ENCODE peak calls at places on chromosomes 2 and 18, in four cellular contexts. Q, X, O and M are unnamed samples.

GRCh38 chr18:24050916-24051255 is 36.3 kb downstream of the TTC39C start:
- DNase-seq in Q (no peak), X (no peak), O (no peak), M (no peak)

GRCh38 chr18:4017479-4017878 is 437.6 kb downstream of the DLGAP1 start:
- DNase-seq in Q (no peak), X (peak; percentile 30), O (no peak), M (peak; percentile 7)

GRCh38 chr2:118882693-118883336 is 35.4 kb upstream of the EN1 start:
- DNase-seq in Q (peak; percentile 64), X (peak; percentile 62), O (peak; percentile 53), M (peak; percentile 67)

GRCh38 chr18:50099725-50100414 is 95.1 kb downstream of the MYO5B start:
- DNase-seq in Q (no peak), X (peak; percentile 25), O (no peak), M (no peak)

GRCh38 chr2:64992218-64992617 is 3.0 kb downstream of the SLC1A4 start:
- DNase-seq in Q (no peak), X (no peak), O (no peak), M (no peak)

GRCh38 chr2:54757496-54757895 is 34.0 kb downstream of the EML6 start:
- DNase-seq in Q (no peak), X (peak; percentile 13), O (no peak), M (peak; percentile 7)

GRCh38 chr2:42971947-42972736 is 179.8 kb upstream of the HAAO start:
- DNase-seq in Q (no peak), X (no peak), O (no peak), M (no peak)

GRCh38 chr2:10305254-10305635 is 2.5 kb downstream of the HPCAL1 start:
- DNase-seq in Q (no peak), X (no peak), O (no peak), M (peak; percentile 79)

GRCh38 chr2:64522843-64523428 is 1.2 kb upstream of the AFTPH start:
- DNase-seq in Q (peak; percentile 51), X (peak; percentile 47), O (peak; percentile 66), M (peak; percentile 88)

GRCh38 chr18:3104190-3105054 is 91.5 kb upstream of the LPIN2 start:
- DNase-seq in Q (no peak), X (no peak), O (no peak), M (no peak)

GRCh38 chr2:85792783-85793441 is 39.1 kb downstream of the ATOH8 start:
- DNase-seq in Q (no peak), X (no peak), O (no peak), M (no peak)

GRCh38 chr2:227853204-227853629 is 18.2 kb upstream of the DAW1 start:
- DNase-seq in Q (no peak), X (no peak), O (no peak), M (no peak)

GRCh38 chr2:27907547-27907946 is 17.0 kb downstream of the BABAM2 start:
- DNase-seq in Q (no peak), X (no peak), O (no peak), M (no peak)

GRCh38 chr2:68292108-68292710 is 27.5 kb downstream of the CNRIP1 start:
- DNase-seq in Q (no peak), X (peak; percentile 34), O (no peak), M (peak; percentile 26)

GRCh38 chr2:129880971-129881370 is 98.5 kb upstream of the RAB6C start:
- DNase-seq in Q (no peak), X (no peak), O (no peak), M (no peak)

GRCh38 chr2:27135471-27135955 is 1.1 kb upstream of the PREB start:
- DNase-seq in Q (no peak), X (no peak), O (no peak), M (no peak)

GRCh38 chr2:195612515-195613495 is 44.2 kb upstream of the SLC39A10 start:
- DNase-seq in Q (peak; percentile 31), X (no peak), O (no peak), M (no peak)

GRCh38 chr2:70891572-70892356 is 43.9 kb upstream of the ATP6V1B1 start:
- DNase-seq in Q (no peak), X (no peak), O (no peak), M (no peak)

GRCh38 chr18:69109686-69110085 is 291.0 kb upstream of the DOK6 start:
- DNase-seq in Q (no peak), X (no peak), O (no peak), M (no peak)

GRCh38 chr2:226057914-226058313 is 658.4 kb downstream of the NYAP2 start:
- DNase-seq in Q (no peak), X (no peak), O (no peak), M (no peak)

GRCh38 chr2:121501070-121501469 is 29.6 kb upstream of the RNU4ATAC start:
- DNase-seq in Q (no peak), X (peak; percentile 22), O (no peak), M (no peak)

GRCh38 chr2:101967826-101968498 is 23.8 kb upstream of the IL1R2 start:
- DNase-seq in Q (no peak), X (no peak), O (no peak), M (no peak)

GRCh38 chr2:72961853-72962468 is 44.6 kb downstream of the EMX1 start:
- DNase-seq in Q (no peak), X (no peak), O (no peak), M (no peak)

GRCh38 chr18:27094621-27095020 is 90.5 kb downstream of the CHST9 start:
- DNase-seq in Q (no peak), X (no peak), O (no peak), M (no peak)

GRCh38 chr2:226882606-226883005 is 46.8 kb downstream of the RHBDD1 start:
- DNase-seq in Q (no peak), X (no peak), O (no peak), M (no peak)

GRCh38 chr2:183881978-183882377 is 716.4 kb upstream of the ZNF804A start:
- DNase-seq in Q (no peak), X (no peak), O (no peak), M (no peak)

GRCh38 chr18:49045585-49045984 is 94.8 kb upstream of the SMAD7 start:
- DNase-seq in Q (no peak), X (no peak), O (no peak), M (no peak)

GRCh38 chr2:134790487-134790886 is 47.9 kb upstream of the ACMSD start:
- DNase-seq in Q (no peak), X (no peak), O (no peak), M (no peak)

GRCh38 chr2:240513544-240514287 is 44.1 kb downstream of the ANKMY1 start:
- DNase-seq in Q (peak; percentile 82), X (peak; percentile 94), O (peak; percentile 68), M (peak; percentile 95)

GRCh38 chr2:64488050-64488974 is 34.4 kb downstream of the LGALSL start:
- DNase-seq in Q (peak; percentile 88), X (peak; percentile 76), O (peak; percentile 40), M (peak; percentile 86)

DNA sequence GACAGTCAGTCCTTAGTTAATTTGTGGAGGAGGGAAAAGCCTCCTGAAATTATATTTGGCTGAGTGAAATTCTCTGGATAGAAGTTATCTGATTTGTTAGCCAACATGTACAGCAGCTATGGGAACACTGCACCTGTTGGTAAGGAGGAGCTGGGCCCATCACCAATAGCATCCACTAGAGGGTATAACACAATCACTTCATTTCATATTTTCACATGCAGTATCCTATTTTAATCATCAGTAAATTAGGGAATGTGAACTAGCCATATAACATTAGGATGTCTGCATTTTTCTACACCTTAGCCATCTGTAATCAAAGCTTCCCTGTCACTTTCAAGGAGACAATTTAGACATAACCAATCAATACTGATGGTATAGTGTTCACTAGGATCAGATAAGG is 818.4 kb upstream of the CDH2 start:
- DNase-seq in Q (no peak), X (no peak), O (no peak), M (no peak)
- TF ChIP-seq CTCF in Q (no peak), X (no peak), O (no peak), M (no peak)

DNA sequence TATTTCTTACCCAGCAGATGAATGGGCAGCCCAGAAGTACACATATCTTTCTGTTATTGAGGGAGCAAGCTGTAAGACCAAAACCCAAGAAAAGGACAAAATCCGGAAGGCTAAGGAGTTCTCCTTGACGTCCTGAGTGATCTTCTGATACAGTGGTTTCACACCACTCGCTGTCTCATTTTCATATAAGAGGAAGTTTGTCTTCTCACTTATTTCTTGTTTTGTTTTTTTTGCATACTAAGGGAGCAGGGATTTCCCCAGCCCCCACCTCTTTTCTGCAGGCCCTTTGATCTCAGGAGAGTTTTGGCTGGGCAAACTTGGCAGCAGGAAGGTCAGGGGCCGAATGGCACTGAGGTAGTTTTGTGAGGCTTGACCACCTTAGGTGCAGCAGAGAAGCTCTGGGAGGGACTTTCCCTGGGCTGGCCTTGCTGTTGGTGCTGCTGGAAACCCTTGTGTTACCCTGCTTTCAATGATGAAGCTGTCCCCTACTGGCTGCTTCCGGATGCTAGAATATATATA is 13.3 kb downstream of the CHRNA1 start:
- DNase-seq in Q (no peak), X (peak; percentile 44), O (no peak), M (peak; percentile 73)
- TF ChIP-seq CTCF in Q (no peak), X (no peak), O (no peak), M (peak; percentile 36)

GRCh38 chr18:11147371-11147860 is 2.0 kb downstream of the PIEZO2 start:
- DNase-seq in Q (no peak), X (no peak), O (no peak), M (no peak)

GRCh38 chr18:11145413-11146191 is 3.8 kb downstream of the PIEZO2 start:
- DNase-seq in Q (no peak), X (no peak), O (no peak), M (no peak)

GRCh38 chr18:11147962-11148654 is 1.3 kb downstream of the PIEZO2 start:
- DNase-seq in Q (peak; percentile 22), X (no peak), O (no peak), M (no peak)

GRCh38 chr18:11146947-11147345 is 2.4 kb downstream of the PIEZO2 start:
- DNase-seq in Q (no peak), X (no peak), O (no peak), M (no peak)

DNA sequence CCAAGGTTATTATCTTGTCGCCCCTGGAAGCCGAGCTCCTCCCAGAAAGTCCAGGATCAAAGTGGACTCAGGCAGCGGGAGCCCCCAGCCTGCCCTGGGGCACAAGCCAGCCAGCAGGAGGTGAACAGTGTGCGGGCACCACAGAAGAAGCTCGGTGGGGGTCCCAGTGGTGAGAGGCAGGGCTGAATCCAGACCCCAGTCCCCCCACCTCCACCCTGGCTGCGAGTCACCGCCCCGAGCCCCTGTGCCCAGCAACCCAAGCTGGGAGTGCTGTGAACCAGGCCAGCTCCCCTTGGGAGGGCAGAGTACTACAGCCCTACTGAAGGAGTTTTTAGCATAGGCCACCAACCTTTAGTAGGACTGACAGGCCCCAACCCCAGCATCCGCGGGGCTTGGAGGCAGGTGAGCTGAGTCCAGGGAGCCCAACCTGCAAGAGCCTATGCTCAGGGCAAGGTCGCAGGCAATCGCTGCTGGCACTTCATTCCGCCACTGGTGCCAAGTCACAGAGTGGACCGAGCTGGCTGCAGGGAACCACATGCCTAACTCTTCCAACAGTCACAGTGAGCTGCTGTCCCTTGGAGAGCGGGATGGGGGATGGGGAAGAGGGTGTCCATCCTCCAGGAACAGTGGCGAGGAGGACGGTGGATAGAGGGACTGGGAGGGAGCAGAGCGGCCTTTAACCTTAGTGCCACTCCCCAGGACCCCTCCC is 3.0 kb downstream of the PIEZO2 start:
- DNase-seq in Q (no peak), X (no peak), O (no peak), M (no peak)
- TF ChIP-seq CTCF in Q (no peak), X (no peak), O (no peak), M (no peak)

DNA sequence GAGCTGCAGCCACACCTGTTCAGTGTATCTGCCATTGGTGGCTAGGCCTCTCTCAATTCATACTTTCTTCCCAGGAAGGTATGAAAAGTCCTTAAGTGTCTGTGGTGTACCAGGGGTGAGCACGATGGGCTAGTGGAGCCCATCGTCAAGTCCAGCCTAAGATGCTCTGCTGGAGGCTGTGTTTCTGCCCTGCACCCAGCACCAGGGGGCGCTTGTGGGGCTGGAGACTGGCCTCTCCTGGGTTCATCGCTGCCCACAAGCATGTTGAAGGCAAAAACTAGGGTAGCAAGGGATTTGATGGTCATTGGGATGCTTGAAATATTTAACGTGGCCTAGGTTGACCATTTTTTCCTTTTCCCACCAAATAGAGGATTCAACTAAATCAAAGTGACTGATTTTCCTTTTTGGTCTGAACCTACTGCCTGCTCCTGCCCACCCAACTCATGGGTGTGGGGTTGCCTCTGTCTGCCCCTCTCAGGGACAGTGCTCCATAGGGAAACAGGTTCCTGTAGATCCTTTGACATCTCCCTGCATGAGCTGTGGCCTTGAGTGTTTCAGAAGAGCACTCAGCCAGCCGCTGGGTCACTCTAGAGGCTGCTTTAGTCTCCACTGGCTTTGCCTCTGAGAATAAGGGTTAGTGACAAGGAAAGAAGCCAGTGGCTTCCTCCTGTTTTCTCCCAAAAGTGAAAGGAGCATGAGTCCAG is 59.0 kb downstream of the TPGS2 start:
- DNase-seq in Q (peak; percentile 43), X (peak; percentile 36), O (no peak), M (peak; percentile 32)
- TF ChIP-seq CTCF in Q (peak; percentile 30), X (peak; percentile 46), O (no peak), M (peak; percentile 46)